ENCODE peak calls at places on chromosomes 5 and 9, in four cellular contexts. Z is HFF-Myc, J is coronary artery, M is smooth muscle cell of the brain vasculature. K is an unnamed sample.

GRCh38 chr9:81108391-81108790 is 581.0 kb downstream of the TLE1 start:
- DNase-seq in J (no peak), Z (no peak), M (no peak), K (no peak)

GRCh38 chr5:16573401-16573800 is 43.4 kb downstream of the RETREG1 start:
- DNase-seq in Z (no peak), J (no peak), M (no peak), K (no peak)

GRCh38 chr9:104861406-104861805 is 66.5 kb downstream of the ABCA1 start:
- DNase-seq in J (no peak), M (no peak), Z (no peak), K (no peak)

GRCh38 chr9:134218230-134218629 is 53.9 kb upstream of the RNU6ATAC start:
- DNase-seq in J (no peak), Z (no peak), M (no peak), K (no peak)

GRCh38 chr5:180598797-180599589 is 7.7 kb upstream of the SCGB3A1 start:
- DNase-seq in M (no peak), J (peak; percentile 66), Z (no peak), K (no peak)

GRCh38 chr9:20929276-20929675 is 102.2 kb downstream of the HACD4 start:
- DNase-seq in Z (no peak), M (no peak), J (no peak), K (no peak)

GRCh38 chr9:114372971-114373591 is 14.7 kb downstream of the AKNA start:
- DNase-seq in M (no peak), J (no peak), Z (no peak), K (no peak)

GRCh38 chr5:88663793-88664216 is 219.2 kb downstream of the MEF2C start:
- DNase-seq in J (no peak), M (no peak), Z (no peak), K (no peak)

GRCh38 chr5:152542741-152543140 is 137.7 kb upstream of the NMUR2 start:
- DNase-seq in M (no peak), Z (no peak), J (no peak), K (no peak)

GRCh38 chr5:30849801-30850370 is 343.6 kb upstream of the CDH6 start:
- DNase-seq in J (no peak), Z (no peak), M (peak; percentile 98), K (peak; percentile 5)

GRCh38 chr9:101117091-101117490 is 88.6 kb downstream of the PLPPR1 start:
- DNase-seq in M (no peak), J (no peak), Z (no peak), K (peak; percentile 57)

GRCh38 chr9:12822111-12822510 is 47.3 kb downstream of the LURAP1L start:
- DNase-seq in Z (no peak), M (no peak), J (no peak), K (no peak)

GRCh38 chr9:35993976-35994720 is 36.2 kb upstream of the OR2S2 start:
- DNase-seq in Z (no peak), J (no peak), M (no peak), K (no peak)

GRCh38 chr9:87116492-87116891 is 169.2 kb upstream of the GAS1 start:
- DNase-seq in J (no peak), M (no peak), Z (no peak), K (no peak)

GRCh38 chr9:131645078-131645776 is 94.6 kb downstream of the RAPGEF1 start:
- DNase-seq in J (no peak), Z (no peak), M (no peak), K (no peak)

GRCh38 chr5:103690676-103691075 is 128.1 kb upstream of the NUDT12 start:
- DNase-seq in J (no peak), M (no peak), Z (no peak), K (no peak)

GRCh38 chr5:522899-523657 is 1.2 kb downstream of the SLC9A3 start:
- DNase-seq in Z (no peak), J (no peak), M (no peak), K (no peak)

GRCh38 chr9:34010979-34011378 is 37.7 kb downstream of the UBAP2 start:
- DNase-seq in J (no peak), M (no peak), Z (peak; percentile 1), K (no peak)

GRCh38 chr9:121985792-121986494 is 107.2 kb downstream of the TTLL11 start:
- DNase-seq in J (peak; percentile 81), M (no peak), Z (no peak), K (no peak)

GRCh38 chr9:108180511-108180910 is 675.3 kb downstream of the ACTL7B start:
- DNase-seq in J (no peak), Z (no peak), M (no peak), K (no peak)

GRCh38 chr5:180820788-180821321 is 18.2 kb upstream of the MGAT1 start:
- DNase-seq in Z (no peak), J (no peak), M (no peak), K (no peak)

GRCh38 chr5:177508837-177509236 is 789 bp downstream of the DOK3 start:
- DNase-seq in Z (no peak), J (no peak), M (no peak), K (no peak)

GRCh38 chr5:63127054-63127453 is 548.4 kb downstream of the LRRC70 start:
- DNase-seq in M (no peak), J (no peak), Z (no peak), K (no peak)

GRCh38 chr5:109907189-109907588 is 217.5 kb downstream of the MAN2A1 start:
- DNase-seq in Z (no peak), M (no peak), J (no peak), K (no peak)

GRCh38 chr5:167311340-167311739 is 980.1 kb upstream of the WWC1 start:
- DNase-seq in M (no peak), Z (no peak), J (no peak), K (no peak)

GRCh38 chr5:143051244-143052058 is 281.3 kb downstream of the ARHGAP26 start:
- DNase-seq in Z (peak; percentile 75), J (no peak), M (no peak), K (no peak)

GRCh38 chr9:136589766-136590740 is 44.2 kb upstream of the NOTCH1 start:
- DNase-seq in M (no peak), Z (no peak), J (no peak), K (no peak)

GRCh38 chr9:92807757-92808725 is 43.4 kb upstream of the BICD2 start:
- DNase-seq in Z (no peak), J (no peak), M (no peak), K (no peak)

GRCh38 chr9:96554326-96554725 is 65.3 kb downstream of the CDC14B start:
- DNase-seq in Z (no peak), J (no peak), M (no peak), K (no peak)

GRCh38 chr5:125112196-125112595 is 365.8 kb upstream of the ZNF608 start:
- DNase-seq in M (no peak), J (no peak), Z (no peak), K (no peak)

GRCh38 chr5:173721259-173722232 is 105.1 kb upstream of the BOD1 start:
- DNase-seq in M (no peak), J (no peak), Z (no peak), K (no peak)

K was measured in glomerular endothelial cell.